ENCODE peak calls at places on chromosomes 7 and 10, in nine cellular contexts. One of them, this sample, is unnamed.

GRCh38 chr7:153276394-153276793 is 516.8 kb downstream of the ACTR3B start:
- DNase-seq in mammary epithelial cell: no peak
- DNase-seq in right atrium auricular region: no peak
- DNase-seq in PC-3: no peak
- DNase-seq in heart left ventricle: no peak
- DNase-seq in Peyer's patch: no peak
- DNase-seq in tibial artery: no peak
- DNase-seq in CD8-positive, alpha-beta memory T cell: no peak
- DNase-seq in prostate gland: no peak
- DNase-seq in this sample: no peak

GRCh38 chr10:26737730-26738129 is 40.2 kb downstream of the PDSS1 start:
- DNase-seq in mammary epithelial cell: peak; percentile 56
- DNase-seq in right atrium auricular region: no peak
- DNase-seq in PC-3: no peak
- DNase-seq in heart left ventricle: no peak
- DNase-seq in Peyer's patch: no peak
- DNase-seq in tibial artery: peak; percentile 45
- DNase-seq in CD8-positive, alpha-beta memory T cell: no peak
- DNase-seq in prostate gland: no peak
- DNase-seq in this sample: no peak

GRCh38 chr7:142887282-142888015 is 1.9 kb upstream of the TRPV6 start:
- DNase-seq in mammary epithelial cell: no peak
- DNase-seq in right atrium auricular region: no peak
- DNase-seq in PC-3: no peak
- DNase-seq in heart left ventricle: no peak
- DNase-seq in Peyer's patch: no peak
- DNase-seq in tibial artery: peak; percentile 14
- DNase-seq in CD8-positive, alpha-beta memory T cell: no peak
- DNase-seq in prostate gland: no peak
- DNase-seq in this sample: no peak

GRCh38 chr7:34849163-34849960 is 187.9 kb downstream of the DPY19L1 start:
- DNase-seq in mammary epithelial cell: peak; percentile 14
- DNase-seq in right atrium auricular region: no peak
- DNase-seq in PC-3: peak; percentile 32
- DNase-seq in heart left ventricle: no peak
- DNase-seq in Peyer's patch: no peak
- DNase-seq in tibial artery: no peak
- DNase-seq in CD8-positive, alpha-beta memory T cell: no peak
- DNase-seq in prostate gland: no peak
- DNase-seq in this sample: no peak

GRCh38 chr10:84012831-84013458 is 126.4 kb upstream of the GHITM start:
- DNase-seq in mammary epithelial cell: no peak
- DNase-seq in right atrium auricular region: no peak
- DNase-seq in PC-3: no peak
- DNase-seq in heart left ventricle: no peak
- DNase-seq in Peyer's patch: no peak
- DNase-seq in tibial artery: no peak
- DNase-seq in CD8-positive, alpha-beta memory T cell: no peak
- DNase-seq in prostate gland: no peak
- DNase-seq in this sample: no peak

GRCh38 chr10:105398202-105398601 is 757.1 kb downstream of the SORCS3 start:
- DNase-seq in mammary epithelial cell: no peak
- DNase-seq in right atrium auricular region: no peak
- DNase-seq in PC-3: no peak
- DNase-seq in heart left ventricle: peak; percentile 26
- DNase-seq in Peyer's patch: no peak
- DNase-seq in tibial artery: no peak
- DNase-seq in CD8-positive, alpha-beta memory T cell: no peak
- DNase-seq in prostate gland: no peak
- DNase-seq in this sample: no peak

GRCh38 chr7:131212114-131212513 is 115.6 kb upstream of the MKLN1 start:
- DNase-seq in mammary epithelial cell: no peak
- DNase-seq in right atrium auricular region: no peak
- DNase-seq in PC-3: no peak
- DNase-seq in heart left ventricle: no peak
- DNase-seq in Peyer's patch: no peak
- DNase-seq in tibial artery: no peak
- DNase-seq in CD8-positive, alpha-beta memory T cell: no peak
- DNase-seq in prostate gland: no peak
- DNase-seq in this sample: no peak

GRCh38 chr10:112000466-112000865 is 183.1 kb downstream of the GPAM start:
- DNase-seq in mammary epithelial cell: no peak
- DNase-seq in right atrium auricular region: no peak
- DNase-seq in PC-3: no peak
- DNase-seq in heart left ventricle: no peak
- DNase-seq in Peyer's patch: no peak
- DNase-seq in tibial artery: peak; percentile 57
- DNase-seq in CD8-positive, alpha-beta memory T cell: no peak
- DNase-seq in prostate gland: no peak
- DNase-seq in this sample: no peak

GRCh38 chr7:102457352-102457924 is 7.2 kb downstream of the ALKBH4 start:
- DNase-seq in mammary epithelial cell: no peak
- DNase-seq in right atrium auricular region: no peak
- DNase-seq in PC-3: no peak
- DNase-seq in heart left ventricle: no peak
- DNase-seq in Peyer's patch: no peak
- DNase-seq in tibial artery: no peak
- DNase-seq in CD8-positive, alpha-beta memory T cell: no peak
- DNase-seq in prostate gland: no peak
- DNase-seq in this sample: no peak

GRCh38 chr7:90580051-90580450 is 16.1 kb upstream of the CDK14 start:
- DNase-seq in mammary epithelial cell: peak; percentile 69
- DNase-seq in right atrium auricular region: no peak
- DNase-seq in PC-3: peak; percentile 67
- DNase-seq in heart left ventricle: no peak
- DNase-seq in Peyer's patch: no peak
- DNase-seq in tibial artery: no peak
- DNase-seq in CD8-positive, alpha-beta memory T cell: no peak
- DNase-seq in prostate gland: no peak
- DNase-seq in this sample: no peak

GRCh38 chr7:79711660-79712059 is 258.2 kb upstream of the MAGI2 start:
- DNase-seq in mammary epithelial cell: no peak
- DNase-seq in right atrium auricular region: no peak
- DNase-seq in PC-3: no peak
- DNase-seq in heart left ventricle: no peak
- DNase-seq in Peyer's patch: no peak
- DNase-seq in tibial artery: no peak
- DNase-seq in CD8-positive, alpha-beta memory T cell: no peak
- DNase-seq in prostate gland: no peak
- DNase-seq in this sample: no peak

GRCh38 chr10:97224483-97225435 is 39.0 kb upstream of the SLIT1 start:
- DNase-seq in mammary epithelial cell: no peak
- DNase-seq in right atrium auricular region: no peak
- DNase-seq in PC-3: no peak
- DNase-seq in heart left ventricle: no peak
- DNase-seq in Peyer's patch: no peak
- DNase-seq in tibial artery: no peak
- DNase-seq in CD8-positive, alpha-beta memory T cell: no peak
- DNase-seq in prostate gland: no peak
- DNase-seq in this sample: no peak

GRCh38 chr10:102235991-102236390 is 5.3 kb downstream of the PITX3 start:
- DNase-seq in mammary epithelial cell: no peak
- DNase-seq in right atrium auricular region: no peak
- DNase-seq in PC-3: no peak
- DNase-seq in heart left ventricle: no peak
- DNase-seq in Peyer's patch: no peak
- DNase-seq in tibial artery: no peak
- DNase-seq in CD8-positive, alpha-beta memory T cell: no peak
- DNase-seq in prostate gland: no peak
- DNase-seq in this sample: no peak

GRCh38 chr10:102234866-102235597 is 6.3 kb downstream of the PITX3 start:
- DNase-seq in mammary epithelial cell: no peak
- DNase-seq in right atrium auricular region: no peak
- DNase-seq in PC-3: no peak
- DNase-seq in heart left ventricle: no peak
- DNase-seq in Peyer's patch: no peak
- DNase-seq in tibial artery: no peak
- DNase-seq in CD8-positive, alpha-beta memory T cell: no peak
- DNase-seq in prostate gland: no peak
- DNase-seq in this sample: no peak

GRCh38 chr10:102240467-102241036 is 760 bp downstream of the PITX3 start:
- DNase-seq in mammary epithelial cell: no peak
- DNase-seq in right atrium auricular region: no peak
- DNase-seq in PC-3: no peak
- DNase-seq in heart left ventricle: no peak
- DNase-seq in Peyer's patch: no peak
- DNase-seq in tibial artery: no peak
- DNase-seq in CD8-positive, alpha-beta memory T cell: no peak
- DNase-seq in prostate gland: no peak
- DNase-seq in this sample: no peak

GRCh38 chr10:102235598-102235920 is 5.8 kb downstream of the PITX3 start:
- DNase-seq in mammary epithelial cell: peak; percentile 75
- DNase-seq in right atrium auricular region: no peak
- DNase-seq in PC-3: peak; percentile 69
- DNase-seq in heart left ventricle: no peak
- DNase-seq in Peyer's patch: no peak
- DNase-seq in tibial artery: no peak
- DNase-seq in CD8-positive, alpha-beta memory T cell: no peak
- DNase-seq in prostate gland: no peak
- DNase-seq in this sample: no peak

GRCh38 chr10:102237711-102238252 is 3.5 kb downstream of the PITX3 start:
- DNase-seq in mammary epithelial cell: no peak
- DNase-seq in right atrium auricular region: no peak
- DNase-seq in PC-3: no peak
- DNase-seq in heart left ventricle: no peak
- DNase-seq in Peyer's patch: no peak
- DNase-seq in tibial artery: no peak
- DNase-seq in CD8-positive, alpha-beta memory T cell: no peak
- DNase-seq in prostate gland: no peak
- DNase-seq in this sample: no peak
- H3K27ac ChIP-seq in mammary epithelial cell: no peak overlapping the region
- H3K27ac ChIP-seq in right atrium auricular region: no peak overlapping the region
- H3K27ac ChIP-seq in PC-3: no peak overlapping the region
- H3K27ac ChIP-seq in heart left ventricle: no peak overlapping the region
- H3K27ac ChIP-seq in Peyer's patch: no peak overlapping the region
- H3K27ac ChIP-seq in tibial artery: no peak overlapping the region
- H3K27ac ChIP-seq in CD8-positive, alpha-beta memory T cell: no peak overlapping the region
- H3K27ac ChIP-seq in prostate gland: no peak overlapping the region
- H3K27ac ChIP-seq in this sample: no peak overlapping the region

GRCh38 chr10:75104842-75105241 is 6.6 kb upstream of the SAMD8 start:
- DNase-seq in mammary epithelial cell: no peak
- DNase-seq in right atrium auricular region: no peak
- DNase-seq in PC-3: no peak
- DNase-seq in heart left ventricle: no peak
- DNase-seq in Peyer's patch: no peak
- DNase-seq in tibial artery: no peak
- DNase-seq in CD8-positive, alpha-beta memory T cell: no peak
- DNase-seq in prostate gland: no peak
- DNase-seq in this sample: no peak

GRCh38 chr10:75103881-75104686 is 7.4 kb upstream of the SAMD8 start:
- DNase-seq in mammary epithelial cell: peak; percentile 41
- DNase-seq in right atrium auricular region: no peak
- DNase-seq in PC-3: no peak
- DNase-seq in heart left ventricle: no peak
- DNase-seq in Peyer's patch: no peak
- DNase-seq in tibial artery: no peak
- DNase-seq in CD8-positive, alpha-beta memory T cell: no peak
- DNase-seq in prostate gland: no peak
- DNase-seq in this sample: no peak

GRCh38 chr10:75101416-75102251 is 9.8 kb upstream of the SAMD8 start:
- DNase-seq in mammary epithelial cell: no peak
- DNase-seq in right atrium auricular region: no peak
- DNase-seq in PC-3: no peak
- DNase-seq in heart left ventricle: peak; percentile 85
- DNase-seq in Peyer's patch: no peak
- DNase-seq in tibial artery: no peak
- DNase-seq in CD8-positive, alpha-beta memory T cell: no peak
- DNase-seq in prostate gland: no peak
- DNase-seq in this sample: no peak

GRCh38 chr10:75100764-75101291 is 10.6 kb upstream of the SAMD8 start:
- DNase-seq in mammary epithelial cell: no peak
- DNase-seq in right atrium auricular region: no peak
- DNase-seq in PC-3: no peak
- DNase-seq in heart left ventricle: no peak
- DNase-seq in Peyer's patch: no peak
- DNase-seq in tibial artery: no peak
- DNase-seq in CD8-positive, alpha-beta memory T cell: no peak
- DNase-seq in prostate gland: no peak
- DNase-seq in this sample: no peak

GRCh38 chr10:75102830-75103673 is 8.4 kb upstream of the SAMD8 start:
- DNase-seq in mammary epithelial cell: no peak
- DNase-seq in right atrium auricular region: no peak
- DNase-seq in PC-3: no peak
- DNase-seq in heart left ventricle: no peak
- DNase-seq in Peyer's patch: no peak
- DNase-seq in tibial artery: no peak
- DNase-seq in CD8-positive, alpha-beta memory T cell: no peak
- DNase-seq in prostate gland: no peak
- DNase-seq in this sample: no peak
- H3K27ac ChIP-seq in mammary epithelial cell: no peak overlapping the region
- H3K27ac ChIP-seq in right atrium auricular region: no peak overlapping the region
- H3K27ac ChIP-seq in PC-3: no peak overlapping the region
- H3K27ac ChIP-seq in heart left ventricle: no peak overlapping the region
- H3K27ac ChIP-seq in Peyer's patch: no peak overlapping the region
- H3K27ac ChIP-seq in tibial artery: no peak overlapping the region
- H3K27ac ChIP-seq in CD8-positive, alpha-beta memory T cell: no peak overlapping the region
- H3K27ac ChIP-seq in prostate gland: no peak overlapping the region
- H3K27ac ChIP-seq in this sample: no peak overlapping the region

GRCh38 chr10:132572545-132572937 is 35.0 kb downstream of the INPP5A start:
- DNase-seq in mammary epithelial cell: no peak
- DNase-seq in right atrium auricular region: no peak
- DNase-seq in PC-3: peak; percentile 37
- DNase-seq in heart left ventricle: no peak
- DNase-seq in Peyer's patch: no peak
- DNase-seq in tibial artery: no peak
- DNase-seq in CD8-positive, alpha-beta memory T cell: no peak
- DNase-seq in prostate gland: no peak
- DNase-seq in this sample: no peak
- H3K27ac ChIP-seq in mammary epithelial cell: no peak overlapping the region
- H3K27ac ChIP-seq in right atrium auricular region: peak overlapping the region; percentile 44
- H3K27ac ChIP-seq in PC-3: peak overlapping the region; percentile 92
- H3K27ac ChIP-seq in heart left ventricle: peak overlapping the region; percentile 71
- H3K27ac ChIP-seq in Peyer's patch: no peak overlapping the region
- H3K27ac ChIP-seq in tibial artery: peak overlapping the region; percentile 68
- H3K27ac ChIP-seq in CD8-positive, alpha-beta memory T cell: no peak overlapping the region
- H3K27ac ChIP-seq in prostate gland: peak overlapping the region; percentile 75
- H3K27ac ChIP-seq in this sample: peak overlapping the region; percentile 15

DNA sequence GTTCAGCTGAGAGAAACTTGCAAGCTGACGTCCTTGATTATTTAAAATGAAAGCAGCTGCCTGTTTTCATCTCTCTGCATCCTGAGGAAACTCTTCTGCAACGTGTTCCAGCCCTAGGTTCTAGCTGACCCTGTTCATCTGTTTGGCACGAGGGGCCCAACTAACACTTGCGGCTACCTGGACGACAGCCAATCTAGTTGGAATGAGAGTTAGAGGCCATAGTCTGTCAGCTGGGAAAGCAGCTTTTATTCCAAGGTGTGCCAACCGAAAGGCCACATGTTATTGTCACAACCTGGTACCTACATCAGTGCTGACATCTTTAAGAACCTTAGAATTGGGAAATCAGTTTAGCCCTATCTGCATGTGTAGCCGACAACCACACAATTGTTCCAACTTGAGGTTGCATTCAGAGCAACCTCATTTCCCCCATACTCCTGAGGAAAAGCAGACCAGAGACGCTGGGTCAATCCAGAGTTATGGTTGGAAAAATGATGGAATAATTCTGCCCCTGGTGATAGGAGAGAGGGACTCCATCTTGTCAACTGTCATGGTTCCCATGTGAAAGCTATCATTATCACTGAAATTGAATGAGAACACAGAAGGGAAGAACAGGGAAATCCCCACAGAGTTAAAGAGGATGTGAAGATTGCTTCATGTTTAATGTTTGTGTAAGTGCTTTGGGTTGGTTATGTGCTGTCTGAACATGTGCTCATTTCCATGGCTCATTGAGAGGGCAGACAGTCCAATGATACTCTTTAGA is 121.6 kb downstream of the EGFR start:
- DNase-seq in mammary epithelial cell: peak; percentile 88
- DNase-seq in right atrium auricular region: no peak
- DNase-seq in PC-3: no peak
- DNase-seq in heart left ventricle: peak; percentile 54
- DNase-seq in Peyer's patch: no peak
- DNase-seq in tibial artery: no peak
- DNase-seq in CD8-positive, alpha-beta memory T cell: no peak
- DNase-seq in prostate gland: no peak
- DNase-seq in this sample: no peak
- H3K27ac ChIP-seq in mammary epithelial cell: peak overlapping the region; percentile 67
- H3K27ac ChIP-seq in right atrium auricular region: peak overlapping the region; percentile 59
- H3K27ac ChIP-seq in PC-3: no peak overlapping the region
- H3K27ac ChIP-seq in heart left ventricle: peak overlapping the region; percentile 22
- H3K27ac ChIP-seq in Peyer's patch: no peak overlapping the region
- H3K27ac ChIP-seq in tibial artery: no peak overlapping the region
- H3K27ac ChIP-seq in CD8-positive, alpha-beta memory T cell: no peak overlapping the region
- H3K27ac ChIP-seq in prostate gland: no peak overlapping the region
- H3K27ac ChIP-seq in this sample: no peak overlapping the region